ENCODE peak calls at places on chromosomes 7 and 10, in seven cellular contexts. Q is iPS DF 19.7, L is posterior vena cava, I is WTC11, G is NCI-H2081, F is cardiac fibroblast, K is T-helper 9 cell. B is an unnamed sample.
A peak's percentile ranks its signal among the peaks of the same experiment; 100 is the strongest.

GRCh38 chr10:117363027-117363426 is 12.2 kb downstream of the PDZD8 start:
- DNase-seq in Q (no peak), L (no peak), I (no peak), G (no peak), F (peak; percentile 80), K (no peak), B (no peak)

GRCh38 chr7:125555921-125556320 is 626.3 kb upstream of the POT1 start:
- DNase-seq in Q (no peak), L (no peak), I (no peak), G (no peak), F (no peak), K (no peak), B (no peak)

GRCh38 chr10:110460111-110460809 is 37.4 kb upstream of the DUSP5 start:
- DNase-seq in Q (no peak), L (no peak), I (no peak), G (no peak), F (peak; percentile 13), K (peak; percentile 4), B (peak; percentile 22)

GRCh38 chr10:112952282-112952991 is 2.4 kb downstream of the TCF7L2 start:
- DNase-seq in Q (no peak), L (no peak), I (peak; percentile 39), G (no peak), F (peak; percentile 37), K (no peak), B (no peak)

GRCh38 chr7:72080349-72080766 is 331.8 kb downstream of the CALN1 start:
- DNase-seq in Q (no peak), L (no peak), I (no peak), G (no peak), F (no peak), K (no peak), B (no peak)

GRCh38 chr7:98254951-98255610 is 3.0 kb upstream of the TECPR1 start:
- DNase-seq in Q (no peak), L (no peak), I (no peak), G (no peak), F (no peak), K (no peak), B (no peak)

GRCh38 chr10:85492684-85493083 is 873.9 kb downstream of the GRID1 start:
- DNase-seq in Q (peak; percentile 80), L (no peak), I (peak; percentile 45), G (no peak), F (no peak), K (no peak), B (no peak)

GRCh38 chr7:138625849-138626230 is 75.3 kb downstream of the SVOPL start:
- DNase-seq in Q (no peak), L (no peak), I (no peak), G (peak; percentile 54), F (no peak), K (no peak), B (no peak)

GRCh38 chr7:132292803-132293202 is 283.5 kb downstream of the PLXNA4 start:
- DNase-seq in Q (no peak), L (no peak), I (no peak), G (no peak), F (peak; percentile 34), K (no peak), B (no peak)

GRCh38 chr7:69018200-69018599 is 580.1 kb upstream of the AUTS2 start:
- DNase-seq in Q (no peak), L (no peak), I (peak; percentile 72), G (no peak), F (no peak), K (no peak), B (no peak)

GRCh38 chr10:24456319-24456718 is 247.4 kb downstream of the KIAA1217 start:
- DNase-seq in Q (no peak), L (no peak), I (no peak), G (no peak), F (peak; percentile 94), K (no peak), B (no peak)

GRCh38 chr7:81925530-81925929 is 155.7 kb upstream of the HGF start:
- DNase-seq in Q (no peak), L (no peak), I (no peak), G (no peak), F (no peak), K (no peak), B (no peak)

GRCh38 chr10:13831711-13832110 is 244.9 kb downstream of the PRPF18 start:
- DNase-seq in Q (no peak), L (no peak), I (no peak), G (no peak), F (no peak), K (no peak), B (no peak)

B was measured in HTR-8/SVneo.